ENCODE peak calls at places on chromosomes 7 and 10, in nine cellular contexts. One of them, this sample, is unnamed.

GRCh38 chr7:94060772-94061171 is 56.6 kb upstream of the BET1 start:
- DNase-seq in skeletal muscle cell: no peak
- DNase-seq in HEK293T: no peak
- DNase-seq in DMS 273 treated with DMSO at 0.1 percent for 48 hours: no peak
- DNase-seq in T-helper 9 cell: no peak
- DNase-seq in astrocyte: peak
- DNase-seq in HuH-7.5: no peak
- DNase-seq in stimulated activated naive CD8-positive, alpha-beta T cell treated with anti-CD3 and anti-CD28 coated beads, Interleukin-15, Interleukin-2, amounts not matched to agents 100 U/mL and 50 U/mL, for 24 hours: no peak
- DNase-seq in lower lobe of right lung: no peak
- DNase-seq in this sample: peak

GRCh38 chr7:157996359-157997079 is 591.1 kb downstream of the PTPRN2 start:
- DNase-seq in skeletal muscle cell: no peak
- DNase-seq in HEK293T: no peak
- DNase-seq in DMS 273 treated with DMSO at 0.1 percent for 48 hours: peak
- DNase-seq in T-helper 9 cell: no peak
- DNase-seq in astrocyte: no peak
- DNase-seq in HuH-7.5: no peak
- DNase-seq in stimulated activated naive CD8-positive, alpha-beta T cell treated with anti-CD3 and anti-CD28 coated beads, Interleukin-15, Interleukin-2, amounts not matched to agents 100 U/mL and 50 U/mL, for 24 hours: no peak
- DNase-seq in lower lobe of right lung: no peak
- DNase-seq in this sample: no peak

GRCh38 chr10:5811387-5811821 is 1.8 kb downstream of the GDI2 start:
- DNase-seq in skeletal muscle cell: no peak
- DNase-seq in HEK293T: no peak
- DNase-seq in DMS 273 treated with DMSO at 0.1 percent for 48 hours: no peak
- DNase-seq in T-helper 9 cell: no peak
- DNase-seq in astrocyte: peak
- DNase-seq in HuH-7.5: no peak
- DNase-seq in stimulated activated naive CD8-positive, alpha-beta T cell treated with anti-CD3 and anti-CD28 coated beads, Interleukin-15, Interleukin-2, amounts not matched to agents 100 U/mL and 50 U/mL, for 24 hours: no peak
- DNase-seq in lower lobe of right lung: no peak
- DNase-seq in this sample: peak

GRCh38 chr10:101267336-101267735 is 38.1 kb upstream of the LBX1 start:
- DNase-seq in skeletal muscle cell: no peak
- DNase-seq in HEK293T: no peak
- DNase-seq in DMS 273 treated with DMSO at 0.1 percent for 48 hours: no peak
- DNase-seq in T-helper 9 cell: no peak
- DNase-seq in astrocyte: no peak
- DNase-seq in HuH-7.5: no peak
- DNase-seq in stimulated activated naive CD8-positive, alpha-beta T cell treated with anti-CD3 and anti-CD28 coated beads, Interleukin-15, Interleukin-2, amounts not matched to agents 100 U/mL and 50 U/mL, for 24 hours: no peak
- DNase-seq in lower lobe of right lung: no peak
- DNase-seq in this sample: no peak

GRCh38 chr7:83976302-83976701 is 218.3 kb downstream of the SEMA3A start:
- DNase-seq in skeletal muscle cell: peak
- DNase-seq in HEK293T: peak
- DNase-seq in DMS 273 treated with DMSO at 0.1 percent for 48 hours: peak
- DNase-seq in T-helper 9 cell: no peak
- DNase-seq in astrocyte: no peak
- DNase-seq in HuH-7.5: no peak
- DNase-seq in stimulated activated naive CD8-positive, alpha-beta T cell treated with anti-CD3 and anti-CD28 coated beads, Interleukin-15, Interleukin-2, amounts not matched to agents 100 U/mL and 50 U/mL, for 24 hours: no peak
- DNase-seq in lower lobe of right lung: no peak
- DNase-seq in this sample: peak

GRCh38 chr7:74094224-74095095 is 10.9 kb downstream of the LIMK1 start:
- DNase-seq in skeletal muscle cell: peak
- DNase-seq in HEK293T: no peak
- DNase-seq in DMS 273 treated with DMSO at 0.1 percent for 48 hours: no peak
- DNase-seq in T-helper 9 cell: peak
- DNase-seq in astrocyte: peak
- DNase-seq in HuH-7.5: no peak
- DNase-seq in stimulated activated naive CD8-positive, alpha-beta T cell treated with anti-CD3 and anti-CD28 coated beads, Interleukin-15, Interleukin-2, amounts not matched to agents 100 U/mL and 50 U/mL, for 24 hours: peak
- DNase-seq in lower lobe of right lung: peak
- DNase-seq in this sample: peak

GRCh38 chr10:71577345-71577744 is 142.2 kb downstream of the C10orf105 start:
- DNase-seq in skeletal muscle cell: no peak
- DNase-seq in HEK293T: no peak
- DNase-seq in DMS 273 treated with DMSO at 0.1 percent for 48 hours: no peak
- DNase-seq in T-helper 9 cell: no peak
- DNase-seq in astrocyte: no peak
- DNase-seq in HuH-7.5: no peak
- DNase-seq in stimulated activated naive CD8-positive, alpha-beta T cell treated with anti-CD3 and anti-CD28 coated beads, Interleukin-15, Interleukin-2, amounts not matched to agents 100 U/mL and 50 U/mL, for 24 hours: no peak
- DNase-seq in lower lobe of right lung: no peak
- DNase-seq in this sample: no peak

GRCh38 chr10:61588770-61589211 is 73.9 kb upstream of the CABCOCO1 start:
- DNase-seq in skeletal muscle cell: no peak
- DNase-seq in HEK293T: no peak
- DNase-seq in DMS 273 treated with DMSO at 0.1 percent for 48 hours: no peak
- DNase-seq in T-helper 9 cell: no peak
- DNase-seq in astrocyte: no peak
- DNase-seq in HuH-7.5: no peak
- DNase-seq in stimulated activated naive CD8-positive, alpha-beta T cell treated with anti-CD3 and anti-CD28 coated beads, Interleukin-15, Interleukin-2, amounts not matched to agents 100 U/mL and 50 U/mL, for 24 hours: peak
- DNase-seq in lower lobe of right lung: no peak
- DNase-seq in this sample: no peak

GRCh38 chr7:124552217-124552616 is 213.4 kb downstream of the GPR37 start:
- DNase-seq in skeletal muscle cell: no peak
- DNase-seq in HEK293T: no peak
- DNase-seq in DMS 273 treated with DMSO at 0.1 percent for 48 hours: no peak
- DNase-seq in T-helper 9 cell: no peak
- DNase-seq in astrocyte: no peak
- DNase-seq in HuH-7.5: no peak
- DNase-seq in stimulated activated naive CD8-positive, alpha-beta T cell treated with anti-CD3 and anti-CD28 coated beads, Interleukin-15, Interleukin-2, amounts not matched to agents 100 U/mL and 50 U/mL, for 24 hours: no peak
- DNase-seq in lower lobe of right lung: no peak
- DNase-seq in this sample: no peak

GRCh38 chr10:132540456-132540855 is 2.9 kb downstream of the INPP5A start:
- DNase-seq in skeletal muscle cell: no peak
- DNase-seq in HEK293T: no peak
- DNase-seq in DMS 273 treated with DMSO at 0.1 percent for 48 hours: no peak
- DNase-seq in T-helper 9 cell: no peak
- DNase-seq in astrocyte: no peak
- DNase-seq in HuH-7.5: no peak
- DNase-seq in stimulated activated naive CD8-positive, alpha-beta T cell treated with anti-CD3 and anti-CD28 coated beads, Interleukin-15, Interleukin-2, amounts not matched to agents 100 U/mL and 50 U/mL, for 24 hours: no peak
- DNase-seq in lower lobe of right lung: peak
- DNase-seq in this sample: peak

GRCh38 chr7:117986645-117987269 is 113.5 kb upstream of the CTTNBP2 start:
- DNase-seq in skeletal muscle cell: no peak
- DNase-seq in HEK293T: no peak
- DNase-seq in DMS 273 treated with DMSO at 0.1 percent for 48 hours: no peak
- DNase-seq in T-helper 9 cell: no peak
- DNase-seq in astrocyte: no peak
- DNase-seq in HuH-7.5: no peak
- DNase-seq in stimulated activated naive CD8-positive, alpha-beta T cell treated with anti-CD3 and anti-CD28 coated beads, Interleukin-15, Interleukin-2, amounts not matched to agents 100 U/mL and 50 U/mL, for 24 hours: no peak
- DNase-seq in lower lobe of right lung: no peak
- DNase-seq in this sample: no peak

GRCh38 chr10:60237977-60238376 is 151.7 kb downstream of the ANK3 start:
- DNase-seq in skeletal muscle cell: no peak
- DNase-seq in HEK293T: no peak
- DNase-seq in DMS 273 treated with DMSO at 0.1 percent for 48 hours: no peak
- DNase-seq in T-helper 9 cell: no peak
- DNase-seq in astrocyte: peak
- DNase-seq in HuH-7.5: no peak
- DNase-seq in stimulated activated naive CD8-positive, alpha-beta T cell treated with anti-CD3 and anti-CD28 coated beads, Interleukin-15, Interleukin-2, amounts not matched to agents 100 U/mL and 50 U/mL, for 24 hours: no peak
- DNase-seq in lower lobe of right lung: no peak
- DNase-seq in this sample: peak

GRCh38 chr7:5396999-5397656 is 26.5 kb downstream of the TNRC18 start:
- DNase-seq in skeletal muscle cell: peak
- DNase-seq in HEK293T: no peak
- DNase-seq in DMS 273 treated with DMSO at 0.1 percent for 48 hours: no peak
- DNase-seq in T-helper 9 cell: peak
- DNase-seq in astrocyte: peak
- DNase-seq in HuH-7.5: peak
- DNase-seq in stimulated activated naive CD8-positive, alpha-beta T cell treated with anti-CD3 and anti-CD28 coated beads, Interleukin-15, Interleukin-2, amounts not matched to agents 100 U/mL and 50 U/mL, for 24 hours: peak
- DNase-seq in lower lobe of right lung: peak
- DNase-seq in this sample: peak

GRCh38 chr7:133770863-133771492 is 356.2 kb upstream of the LRGUK start:
- DNase-seq in skeletal muscle cell: peak
- DNase-seq in HEK293T: no peak
- DNase-seq in DMS 273 treated with DMSO at 0.1 percent for 48 hours: no peak
- DNase-seq in T-helper 9 cell: no peak
- DNase-seq in astrocyte: peak
- DNase-seq in HuH-7.5: no peak
- DNase-seq in stimulated activated naive CD8-positive, alpha-beta T cell treated with anti-CD3 and anti-CD28 coated beads, Interleukin-15, Interleukin-2, amounts not matched to agents 100 U/mL and 50 U/mL, for 24 hours: no peak
- DNase-seq in lower lobe of right lung: no peak
- DNase-seq in this sample: peak

GRCh38 chr7:116499168-116500070 is at the start of gene CAV2:
- DNase-seq in skeletal muscle cell: no peak
- DNase-seq in HEK293T: peak
- DNase-seq in DMS 273 treated with DMSO at 0.1 percent for 48 hours: no peak
- DNase-seq in T-helper 9 cell: no peak
- DNase-seq in astrocyte: peak
- DNase-seq in HuH-7.5: peak
- DNase-seq in stimulated activated naive CD8-positive, alpha-beta T cell treated with anti-CD3 and anti-CD28 coated beads, Interleukin-15, Interleukin-2, amounts not matched to agents 100 U/mL and 50 U/mL, for 24 hours: peak
- DNase-seq in lower lobe of right lung: peak
- DNase-seq in this sample: peak

GRCh38 chr10:127563718-127564553 is 14.8 kb downstream of the NPS start:
- DNase-seq in skeletal muscle cell: no peak
- DNase-seq in HEK293T: peak
- DNase-seq in DMS 273 treated with DMSO at 0.1 percent for 48 hours: no peak
- DNase-seq in T-helper 9 cell: no peak
- DNase-seq in astrocyte: no peak
- DNase-seq in HuH-7.5: peak
- DNase-seq in stimulated activated naive CD8-positive, alpha-beta T cell treated with anti-CD3 and anti-CD28 coated beads, Interleukin-15, Interleukin-2, amounts not matched to agents 100 U/mL and 50 U/mL, for 24 hours: peak
- DNase-seq in lower lobe of right lung: peak
- DNase-seq in this sample: no peak

GRCh38 chr7:108503112-108504026 is 22.6 kb downstream of the PNPLA8 start:
- DNase-seq in skeletal muscle cell: peak
- DNase-seq in HEK293T: no peak
- DNase-seq in DMS 273 treated with DMSO at 0.1 percent for 48 hours: peak
- DNase-seq in T-helper 9 cell: no peak
- DNase-seq in astrocyte: no peak
- DNase-seq in HuH-7.5: no peak
- DNase-seq in stimulated activated naive CD8-positive, alpha-beta T cell treated with anti-CD3 and anti-CD28 coated beads, Interleukin-15, Interleukin-2, amounts not matched to agents 100 U/mL and 50 U/mL, for 24 hours: no peak
- DNase-seq in lower lobe of right lung: no peak
- DNase-seq in this sample: peak

GRCh38 chr10:77921395-77921794 is 5.2 kb downstream of the DLG5 start:
- DNase-seq in skeletal muscle cell: no peak
- DNase-seq in HEK293T: no peak
- DNase-seq in DMS 273 treated with DMSO at 0.1 percent for 48 hours: no peak
- DNase-seq in T-helper 9 cell: no peak
- DNase-seq in astrocyte: no peak
- DNase-seq in HuH-7.5: no peak
- DNase-seq in stimulated activated naive CD8-positive, alpha-beta T cell treated with anti-CD3 and anti-CD28 coated beads, Interleukin-15, Interleukin-2, amounts not matched to agents 100 U/mL and 50 U/mL, for 24 hours: no peak
- DNase-seq in lower lobe of right lung: no peak
- DNase-seq in this sample: no peak

GRCh38 chr10:89426230-89426868 is 12.0 kb downstream of the IFIT5 start:
- DNase-seq in skeletal muscle cell: no peak
- DNase-seq in HEK293T: peak
- DNase-seq in DMS 273 treated with DMSO at 0.1 percent for 48 hours: no peak
- DNase-seq in T-helper 9 cell: no peak
- DNase-seq in astrocyte: peak
- DNase-seq in HuH-7.5: peak
- DNase-seq in stimulated activated naive CD8-positive, alpha-beta T cell treated with anti-CD3 and anti-CD28 coated beads, Interleukin-15, Interleukin-2, amounts not matched to agents 100 U/mL and 50 U/mL, for 24 hours: no peak
- DNase-seq in lower lobe of right lung: no peak
- DNase-seq in this sample: peak